ENCODE peak calls at places on chromosomes 3 and 15, in seven cellular contexts. R is iris pigment epithelial cell; D is GM13977; V is NAMALWA; J is head of caudate nucleus; E is NCI-H1417; Y is stimulated activated CD8-positive, alpha-beta memory T cell treated with anti-CD3 and anti-CD28 coated beads, Interleukin-4, amount 100 ng/mL, for 1 hour. A is an unnamed sample.

GRCh38 chr3:168989396-168989795 is 674.1 kb downstream of the MECOM start:
- DNase-seq in V (no peak), R (peak; percentile 11), Y (no peak), E (no peak), D (no peak), J (no peak), A (no peak)

GRCh38 chr15:59746777-59747176 is 57.7 kb upstream of the BNIP2 start:
- DNase-seq in R (no peak), D (no peak), V (peak; percentile 21), Y (no peak), J (no peak), E (peak; percentile 25), A (no peak)

GRCh38 chr15:58313810-58314592 is 117.8 kb upstream of the LIPC start:
- DNase-seq in R (no peak), D (no peak), Y (no peak), E (no peak), V (no peak), J (no peak), A (no peak)

GRCh38 chr3:14806641-14807263 is 12.0 kb upstream of the FGD5 start:
- DNase-seq in V (no peak), E (no peak), D (no peak), J (no peak), Y (no peak), R (peak; percentile 57), A (no peak)

GRCh38 chr15:55289573-55290360 is at the start of gene RAB27A:
- DNase-seq in R (peak; percentile 69), V (peak; percentile 14), J (peak; percentile 36), Y (peak; percentile 65), E (peak; percentile 44), D (peak; percentile 91), A (peak; percentile 89)

GRCh38 chr3:10743366-10744097 is 72.5 kb upstream of the SLC6A11 start:
- DNase-seq in Y (no peak), R (no peak), D (no peak), V (no peak), E (no peak), J (no peak), A (no peak)

GRCh38 chr3:69009559-69010410 is 3.7 kb downstream of the EOGT start:
- DNase-seq in V (no peak), Y (no peak), E (no peak), J (no peak), R (peak; percentile 84), D (no peak), A (no peak)

GRCh38 chr3:58206406-58207011 is 4.3 kb downstream of the DNASE1L3 start:
- DNase-seq in R (peak; percentile 69), Y (no peak), J (no peak), D (no peak), V (no peak), E (no peak), A (no peak)

GRCh38 chr3:36843065-36844051 is 79.0 kb upstream of the DCLK3 start:
- DNase-seq in E (peak; percentile 13), D (peak; percentile 46), R (peak; percentile 63), J (peak; percentile 55), V (peak; percentile 58), Y (peak; percentile 4), A (no peak)

GRCh38 chr3:194841515-194841841 is 155.8 kb downstream of the FAM43A start:
- DNase-seq in D (no peak), J (no peak), E (no peak), Y (no peak), R (no peak), V (no peak), A (no peak)

GRCh38 chr3:58131101-58131500 is 79.7 kb downstream of the DNASE1L3 start:
- DNase-seq in Y (no peak), E (no peak), J (no peak), R (no peak), D (no peak), V (no peak), A (no peak)

GRCh38 chr3:30102372-30102771 is 504.0 kb upstream of the TGFBR2 start:
- DNase-seq in R (no peak), D (no peak), Y (no peak), V (no peak), J (no peak), E (no peak), A (no peak)

GRCh38 chr3:50138266-50139230 is 16.6 kb upstream of the SEMA3F start:
- DNase-seq in R (no peak), D (no peak), E (peak; percentile 21), Y (no peak), J (no peak), V (no peak), A (no peak)

GRCh38 chr3:13851997-13852637 is 27.8 kb downstream of the WNT7A start:
- DNase-seq in V (no peak), R (no peak), D (no peak), J (no peak), Y (no peak), E (no peak), A (no peak)

GRCh38 chr15:73273181-73274002 is 95.4 kb downstream of the HCN4 start:
- DNase-seq in D (peak; percentile 56), R (peak; percentile 66), J (peak; percentile 53), Y (peak; percentile 7), E (peak; percentile 48), V (peak; percentile 77), A (peak; percentile 52)

GRCh38 chr15:75905231-75905630 is 1.6 kb downstream of the FBXO22 start:
- DNase-seq in D (no peak), E (no peak), R (no peak), V (no peak), J (no peak), Y (no peak), A (no peak)

GRCh38 chr15:71185706-71186105 is 70.4 kb downstream of the THSD4 start:
- DNase-seq in D (no peak), E (no peak), J (no peak), R (no peak), V (no peak), Y (no peak), A (no peak)

GRCh38 chr3:188349276-188349962 is 195.5 kb downstream of the LPP start:
- DNase-seq in J (no peak), D (no peak), R (no peak), V (peak; percentile 58), E (no peak), Y (no peak), A (no peak)

GRCh38 chr3:184748219-184749135 is 36.6 kb upstream of the MAGEF1 start:
- DNase-seq in D (peak; percentile 53), R (no peak), J (no peak), E (peak; percentile 60), V (peak; percentile 30), Y (no peak), A (no peak)

GRCh38 chr3:65230251-65231140 is 542.7 kb upstream of the ADAMTS9 start:
- DNase-seq in E (no peak), D (no peak), Y (no peak), V (no peak), J (no peak), R (no peak), A (no peak)

GRCh38 chr15:34314491-34314890 is 23.1 kb downstream of the SLC12A6 start:
- DNase-seq in Y (no peak), J (no peak), D (no peak), V (no peak), R (no peak), E (no peak), A (no peak)

GRCh38 chr3:195001961-195002861 is 268.7 kb downstream of the XXYLT1 start:
- DNase-seq in Y (no peak), J (no peak), D (peak; percentile 70), E (peak; percentile 94), V (peak; percentile 54), R (peak; percentile 38), A (peak; percentile 69)

GRCh38 chr3:81255463-81255862 is 506.0 kb downstream of the GBE1 start:
- DNase-seq in R (no peak), D (no peak), V (no peak), E (no peak), J (no peak), Y (no peak), A (no peak)

GRCh38 chr3:143644370-143645089 is 203.7 kb downstream of the SLC9A9 start:
- DNase-seq in Y (no peak), D (peak; percentile 42), J (peak; percentile 25), R (peak; percentile 86), V (peak; percentile 69), E (peak; percentile 67), A (peak; percentile 27)

GRCh38 chr15:80776420-80777045 is 2.6 kb upstream of the CEMIP start:
- DNase-seq in D (peak; percentile 84), R (peak; percentile 84), E (peak; percentile 68), V (peak; percentile 73), Y (peak; percentile 32), J (peak; percentile 69), A (peak; percentile 72)

GRCh38 chr15:36544518-36545383 is 34.7 kb upstream of the CDIN1 start:
- DNase-seq in E (no peak), V (no peak), Y (no peak), R (no peak), J (no peak), D (no peak), A (no peak)

GRCh38 chr3:183924543-183924942 is 39.9 kb upstream of the PARL start:
- DNase-seq in Y (no peak), V (no peak), J (no peak), D (no peak), E (no peak), R (peak; percentile 41), A (no peak)

GRCh38 chr3:9255976-9256375 is 6.5 kb upstream of the SRGAP3 start:
- DNase-seq in V (no peak), R (no peak), Y (no peak), J (no peak), E (no peak), D (no peak), A (no peak)

GRCh38 chr15:62059818-62060115 is 480 bp downstream of the VPS13C start:
- DNase-seq in D (peak; percentile 84), E (no peak), R (peak; percentile 67), Y (peak; percentile 19), V (peak; percentile 96), J (peak; percentile 43), A (peak; percentile 86)

GRCh38 chr15:64634020-64634419 is 141.4 kb downstream of the RBPMS2 start:
- DNase-seq in E (peak; percentile 66), Y (no peak), V (peak; percentile 24), D (peak; percentile 65), R (no peak), J (no peak), A (peak; percentile 9)

GRCh38 chr3:15307580-15307979 is 24.8 kb downstream of the SH3BP5 start:
- DNase-seq in R (no peak), V (no peak), J (no peak), D (no peak), E (no peak), Y (no peak), A (no peak)

GRCh38 chr3:40585381-40586016 is 60.7 kb downstream of the ZNF621 start:
- DNase-seq in Y (no peak), V (no peak), E (no peak), J (no peak), D (peak; percentile 18), R (no peak), A (no peak)

GRCh38 chr3:185585862-185586643 is at the start of gene SENP2:
- DNase-seq in E (peak; percentile 100), R (peak; percentile 98), Y (peak; percentile 99), J (peak; percentile 100), D (peak; percentile 95), V (peak; percentile 100), A (peak; percentile 99)

GRCh38 chr3:120348065-120348980 is 831 bp downstream of the LRRC58 start:
- DNase-seq in R (peak; percentile 28), Y (peak; percentile 23), D (peak; percentile 66), V (peak; percentile 72), J (no peak), E (peak; percentile 63), A (peak; percentile 39)

GRCh38 chr15:61527836-61528589 is 298.9 kb upstream of the RORA start:
- DNase-seq in V (no peak), Y (no peak), R (no peak), D (no peak), E (peak; percentile 48), J (no peak), A (no peak)

GRCh38 chr15:22866066-22866465 is 27.6 kb downstream of the NIPA2 start:
- DNase-seq in R (peak; percentile 87), Y (no peak), D (no peak), V (no peak), J (no peak), E (no peak), A (no peak)

GRCh38 chr15:77569647-77570186 is 63.0 kb downstream of the LINGO1 start:
- DNase-seq in E (peak; percentile 40), J (no peak), V (no peak), D (peak; percentile 49), R (peak; percentile 44), Y (no peak), A (no peak)

GRCh38 chr15:55245058-55245457 is 44.6 kb downstream of the RAB27A start:
- DNase-seq in D (no peak), R (no peak), E (no peak), Y (no peak), J (no peak), V (no peak), A (no peak)

A was measured in B cell.